ENCODE peak calls at places on chromosome 22, in six cellular contexts. One of them, this sample, is unnamed.

GRCh38 chr22:50317674-50318073 is 9.1 kb downstream of the DENND6B start:
- DNase-seq in HT-29: no peak
- DNase-seq in EL: no peak
- DNase-seq in dermis microvascular lymphatic vessel endothelial cell: no peak
- DNase-seq in central memory CD4-positive, alpha-beta T cell: no peak
- DNase-seq in stimulated activated CD8-positive, alpha-beta memory T cell treated with anti-CD3 and anti-CD28 coated beads, Interleukin-7, amount 100 ng/mL, for 1 hour: no peak
- DNase-seq in this sample: no peak

GRCh38 chr22:45006873-45007246 is 2.9 kb downstream of the PHF21B start:
- DNase-seq in dermis microvascular lymphatic vessel endothelial cell: no peak
- DNase-seq in EL: no peak
- DNase-seq in HT-29: no peak
- DNase-seq in central memory CD4-positive, alpha-beta T cell: no peak
- DNase-seq in stimulated activated CD8-positive, alpha-beta memory T cell treated with anti-CD3 and anti-CD28 coated beads, Interleukin-7, amount 100 ng/mL, for 1 hour: no peak
- DNase-seq in this sample: no peak

GRCh38 chr22:23608583-23608982 is 23.5 kb downstream of the DRICH1 start:
- DNase-seq in stimulated activated CD8-positive, alpha-beta memory T cell treated with anti-CD3 and anti-CD28 coated beads, Interleukin-7, amount 100 ng/mL, for 1 hour: no peak
- DNase-seq in HT-29: no peak
- DNase-seq in central memory CD4-positive, alpha-beta T cell: no peak
- DNase-seq in dermis microvascular lymphatic vessel endothelial cell: peak; percentile 10
- DNase-seq in EL: peak; percentile 21
- DNase-seq in this sample: no peak

GRCh38 chr22:36773935-36774334 is 2.0 kb downstream of the IFT27 start:
- DNase-seq in central memory CD4-positive, alpha-beta T cell: no peak
- DNase-seq in EL: peak; percentile 24
- DNase-seq in stimulated activated CD8-positive, alpha-beta memory T cell treated with anti-CD3 and anti-CD28 coated beads, Interleukin-7, amount 100 ng/mL, for 1 hour: no peak
- DNase-seq in dermis microvascular lymphatic vessel endothelial cell: peak; percentile 50
- DNase-seq in HT-29: peak; percentile 35
- DNase-seq in this sample: no peak

GRCh38 chr22:27886843-27887151 is 32.3 kb downstream of the PITPNB start:
- DNase-seq in EL: no peak
- DNase-seq in dermis microvascular lymphatic vessel endothelial cell: no peak
- DNase-seq in central memory CD4-positive, alpha-beta T cell: no peak
- DNase-seq in HT-29: no peak
- DNase-seq in stimulated activated CD8-positive, alpha-beta memory T cell treated with anti-CD3 and anti-CD28 coated beads, Interleukin-7, amount 100 ng/mL, for 1 hour: no peak
- DNase-seq in this sample: no peak

GRCh38 chr22:39179401-39179827 is 26.9 kb upstream of the CBX7 start:
- DNase-seq in EL: no peak
- DNase-seq in dermis microvascular lymphatic vessel endothelial cell: no peak
- DNase-seq in HT-29: no peak
- DNase-seq in stimulated activated CD8-positive, alpha-beta memory T cell treated with anti-CD3 and anti-CD28 coated beads, Interleukin-7, amount 100 ng/mL, for 1 hour: no peak
- DNase-seq in central memory CD4-positive, alpha-beta T cell: no peak
- DNase-seq in this sample: no peak

GRCh38 chr22:17084554-17085276 is at the start of gene IL17RA:
- DNase-seq in EL: peak; percentile 92
- DNase-seq in dermis microvascular lymphatic vessel endothelial cell: peak; percentile 86
- DNase-seq in HT-29: peak; percentile 82
- DNase-seq in stimulated activated CD8-positive, alpha-beta memory T cell treated with anti-CD3 and anti-CD28 coated beads, Interleukin-7, amount 100 ng/mL, for 1 hour: peak; percentile 89
- DNase-seq in central memory CD4-positive, alpha-beta T cell: peak; percentile 92
- DNase-seq in this sample: peak; percentile 89

GRCh38 chr22:19291580-19292261 is at the start of gene CLTCL1:
- DNase-seq in dermis microvascular lymphatic vessel endothelial cell: peak; percentile 85
- DNase-seq in EL: peak; percentile 73
- DNase-seq in central memory CD4-positive, alpha-beta T cell: peak; percentile 46
- DNase-seq in HT-29: no peak
- DNase-seq in stimulated activated CD8-positive, alpha-beta memory T cell treated with anti-CD3 and anti-CD28 coated beads, Interleukin-7, amount 100 ng/mL, for 1 hour: peak; percentile 44
- DNase-seq in this sample: peak; percentile 33

GRCh38 chr22:38461414-38462081 is 6.3 kb upstream of the KDELR3 start:
- DNase-seq in HT-29: peak; percentile 69
- DNase-seq in stimulated activated CD8-positive, alpha-beta memory T cell treated with anti-CD3 and anti-CD28 coated beads, Interleukin-7, amount 100 ng/mL, for 1 hour: peak; percentile 5
- DNase-seq in EL: peak; percentile 88
- DNase-seq in central memory CD4-positive, alpha-beta T cell: peak; percentile 33
- DNase-seq in dermis microvascular lymphatic vessel endothelial cell: peak; percentile 75
- DNase-seq in this sample: peak; percentile 32

GRCh38 chr22:40607506-40607905 is 29.0 kb downstream of the MRTFA start:
- DNase-seq in HT-29: no peak
- DNase-seq in EL: no peak
- DNase-seq in stimulated activated CD8-positive, alpha-beta memory T cell treated with anti-CD3 and anti-CD28 coated beads, Interleukin-7, amount 100 ng/mL, for 1 hour: no peak
- DNase-seq in central memory CD4-positive, alpha-beta T cell: no peak
- DNase-seq in dermis microvascular lymphatic vessel endothelial cell: no peak
- DNase-seq in this sample: no peak

GRCh38 chr22:19422440-19423301 is 8.9 kb downstream of the HIRA start:
- DNase-seq in stimulated activated CD8-positive, alpha-beta memory T cell treated with anti-CD3 and anti-CD28 coated beads, Interleukin-7, amount 100 ng/mL, for 1 hour: no peak
- DNase-seq in central memory CD4-positive, alpha-beta T cell: no peak
- DNase-seq in dermis microvascular lymphatic vessel endothelial cell: no peak
- DNase-seq in EL: peak; percentile 26
- DNase-seq in HT-29: no peak
- DNase-seq in this sample: no peak

GRCh38 chr22:28477556-28477955 is 202.1 kb downstream of the TTC28 start:
- DNase-seq in central memory CD4-positive, alpha-beta T cell: no peak
- DNase-seq in stimulated activated CD8-positive, alpha-beta memory T cell treated with anti-CD3 and anti-CD28 coated beads, Interleukin-7, amount 100 ng/mL, for 1 hour: no peak
- DNase-seq in dermis microvascular lymphatic vessel endothelial cell: no peak
- DNase-seq in HT-29: no peak
- DNase-seq in EL: no peak
- DNase-seq in this sample: no peak

GRCh38 chr22:23306438-23306921 is 126.2 kb downstream of the BCR start:
- DNase-seq in HT-29: no peak
- DNase-seq in EL: peak; percentile 63
- DNase-seq in central memory CD4-positive, alpha-beta T cell: no peak
- DNase-seq in stimulated activated CD8-positive, alpha-beta memory T cell treated with anti-CD3 and anti-CD28 coated beads, Interleukin-7, amount 100 ng/mL, for 1 hour: no peak
- DNase-seq in dermis microvascular lymphatic vessel endothelial cell: peak; percentile 89
- DNase-seq in this sample: no peak

GRCh38 chr22:33380789-33381530 is 322.8 kb upstream of the SYN3 start:
- DNase-seq in HT-29: no peak
- DNase-seq in EL: peak; percentile 14
- DNase-seq in stimulated activated CD8-positive, alpha-beta memory T cell treated with anti-CD3 and anti-CD28 coated beads, Interleukin-7, amount 100 ng/mL, for 1 hour: no peak
- DNase-seq in dermis microvascular lymphatic vessel endothelial cell: no peak
- DNase-seq in central memory CD4-positive, alpha-beta T cell: no peak
- DNase-seq in this sample: no peak

GRCh38 chr22:44620129-44620840 is 81.7 kb upstream of the PRR5 start:
- DNase-seq in HT-29: peak; percentile 22
- DNase-seq in EL: peak; percentile 43
- DNase-seq in dermis microvascular lymphatic vessel endothelial cell: peak; percentile 68
- DNase-seq in stimulated activated CD8-positive, alpha-beta memory T cell treated with anti-CD3 and anti-CD28 coated beads, Interleukin-7, amount 100 ng/mL, for 1 hour: peak; percentile 74
- DNase-seq in central memory CD4-positive, alpha-beta T cell: peak; percentile 84
- DNase-seq in this sample: peak; percentile 82

GRCh38 chr22:42509548-42509947 is 10.0 kb downstream of the RRP7A start:
- DNase-seq in central memory CD4-positive, alpha-beta T cell: no peak
- DNase-seq in EL: no peak
- DNase-seq in stimulated activated CD8-positive, alpha-beta memory T cell treated with anti-CD3 and anti-CD28 coated beads, Interleukin-7, amount 100 ng/mL, for 1 hour: no peak
- DNase-seq in dermis microvascular lymphatic vessel endothelial cell: no peak
- DNase-seq in HT-29: no peak
- DNase-seq in this sample: no peak

This sample was measured in T-cell.